ENCODE peak calls at places on chromosomes 2 and 18, in nine cellular contexts. One of them, this sample, is unnamed.

GRCh38 chr2:128661289-128661688 is 342.6 kb upstream of the HS6ST1 start:
- DNase-seq in adrenal gland: peak; percentile 2
- DNase-seq in HCT116: no peak
- DNase-seq in activated CD8-positive, alpha-beta T cell treated with anti-CD3 and anti-CD28 coated beads for 36 hours: no peak
- DNase-seq in heart right ventricle: no peak
- DNase-seq in mesothelial cell of epicardium: no peak
- DNase-seq in K562: no peak
- DNase-seq in OCI-LY7: no peak
- DNase-seq in neural crest cell: no peak
- DNase-seq in this sample: no peak

GRCh38 chr2:205590759-205591158 is 91.5 kb upstream of the NRP2 start:
- DNase-seq in adrenal gland: no peak
- DNase-seq in HCT116: no peak
- DNase-seq in activated CD8-positive, alpha-beta T cell treated with anti-CD3 and anti-CD28 coated beads for 36 hours: no peak
- DNase-seq in heart right ventricle: no peak
- DNase-seq in mesothelial cell of epicardium: no peak
- DNase-seq in K562: no peak
- DNase-seq in OCI-LY7: no peak
- DNase-seq in neural crest cell: no peak
- DNase-seq in this sample: no peak

GRCh38 chr2:128615571-128615970 is 296.9 kb upstream of the HS6ST1 start:
- DNase-seq in adrenal gland: no peak
- DNase-seq in HCT116: no peak
- DNase-seq in activated CD8-positive, alpha-beta T cell treated with anti-CD3 and anti-CD28 coated beads for 36 hours: no peak
- DNase-seq in heart right ventricle: no peak
- DNase-seq in mesothelial cell of epicardium: no peak
- DNase-seq in K562: no peak
- DNase-seq in OCI-LY7: no peak
- DNase-seq in neural crest cell: no peak
- DNase-seq in this sample: no peak

GRCh38 chr2:44623622-44624351 is 262.0 kb downstream of the CAMKMT start:
- DNase-seq in adrenal gland: no peak
- DNase-seq in HCT116: no peak
- DNase-seq in activated CD8-positive, alpha-beta T cell treated with anti-CD3 and anti-CD28 coated beads for 36 hours: no peak
- DNase-seq in heart right ventricle: no peak
- DNase-seq in mesothelial cell of epicardium: no peak
- DNase-seq in K562: no peak
- DNase-seq in OCI-LY7: no peak
- DNase-seq in neural crest cell: no peak
- DNase-seq in this sample: no peak

GRCh38 chr2:43143756-43144155 is 82.7 kb downstream of the ZFP36L2 start:
- DNase-seq in adrenal gland: no peak
- DNase-seq in HCT116: no peak
- DNase-seq in activated CD8-positive, alpha-beta T cell treated with anti-CD3 and anti-CD28 coated beads for 36 hours: no peak
- DNase-seq in heart right ventricle: no peak
- DNase-seq in mesothelial cell of epicardium: no peak
- DNase-seq in K562: no peak
- DNase-seq in OCI-LY7: no peak
- DNase-seq in neural crest cell: no peak
- DNase-seq in this sample: no peak

GRCh38 chr2:126889501-126890135 is 9.1 kb upstream of the TEX51 start:
- DNase-seq in adrenal gland: no peak
- DNase-seq in HCT116: no peak
- DNase-seq in activated CD8-positive, alpha-beta T cell treated with anti-CD3 and anti-CD28 coated beads for 36 hours: no peak
- DNase-seq in heart right ventricle: no peak
- DNase-seq in mesothelial cell of epicardium: no peak
- DNase-seq in K562: no peak
- DNase-seq in OCI-LY7: no peak
- DNase-seq in neural crest cell: no peak
- DNase-seq in this sample: no peak

GRCh38 chr2:217370391-217370790 is 510.5 kb upstream of the TNP1 start:
- DNase-seq in adrenal gland: no peak
- DNase-seq in HCT116: peak; percentile 4
- DNase-seq in activated CD8-positive, alpha-beta T cell treated with anti-CD3 and anti-CD28 coated beads for 36 hours: peak; percentile 36
- DNase-seq in heart right ventricle: no peak
- DNase-seq in mesothelial cell of epicardium: no peak
- DNase-seq in K562: no peak
- DNase-seq in OCI-LY7: no peak
- DNase-seq in neural crest cell: no peak
- DNase-seq in this sample: no peak

GRCh38 chr2:128217671-128218070 is 101.0 kb downstream of the HS6ST1 start:
- DNase-seq in adrenal gland: no peak
- DNase-seq in HCT116: no peak
- DNase-seq in activated CD8-positive, alpha-beta T cell treated with anti-CD3 and anti-CD28 coated beads for 36 hours: no peak
- DNase-seq in heart right ventricle: no peak
- DNase-seq in mesothelial cell of epicardium: no peak
- DNase-seq in K562: no peak
- DNase-seq in OCI-LY7: no peak
- DNase-seq in neural crest cell: no peak
- DNase-seq in this sample: no peak

GRCh38 chr18:57576316-57576715 is 10.2 kb downstream of the FECH start:
- DNase-seq in adrenal gland: no peak
- DNase-seq in HCT116: no peak
- DNase-seq in activated CD8-positive, alpha-beta T cell treated with anti-CD3 and anti-CD28 coated beads for 36 hours: no peak
- DNase-seq in heart right ventricle: no peak
- DNase-seq in mesothelial cell of epicardium: no peak
- DNase-seq in K562: no peak
- DNase-seq in OCI-LY7: no peak
- DNase-seq in neural crest cell: no peak
- DNase-seq in this sample: no peak

DNA sequence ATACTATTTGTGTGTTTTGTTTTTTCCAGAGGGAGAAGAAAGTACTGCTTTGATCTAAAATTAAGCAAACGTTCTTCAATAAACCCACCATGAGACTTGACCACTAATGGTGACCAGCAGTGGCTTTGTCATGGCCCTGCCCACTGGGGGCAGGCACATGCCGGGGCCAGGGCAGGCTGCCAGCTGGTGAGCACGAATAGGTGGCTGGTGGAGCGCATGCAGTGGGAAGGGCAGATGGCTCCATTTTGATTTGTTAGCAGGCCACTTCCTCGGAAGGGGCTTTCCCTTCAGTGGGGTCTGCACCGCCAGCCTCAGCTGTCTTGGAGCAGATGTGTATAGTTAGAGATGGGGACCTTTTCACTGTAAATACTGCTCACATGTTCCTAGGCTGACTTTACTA is 277.1 kb downstream of the SOX11 start:
- DNase-seq in adrenal gland: no peak
- DNase-seq in HCT116: no peak
- DNase-seq in activated CD8-positive, alpha-beta T cell treated with anti-CD3 and anti-CD28 coated beads for 36 hours: no peak
- DNase-seq in heart right ventricle: no peak
- DNase-seq in mesothelial cell of epicardium: no peak
- DNase-seq in K562: no peak
- DNase-seq in OCI-LY7: no peak
- DNase-seq in neural crest cell: no peak
- DNase-seq in this sample: no peak
- TF ChIP-seq CTCF in adrenal gland: no peak
- TF ChIP-seq CTCF in HCT116: no peak
- TF ChIP-seq CTCF in activated CD8-positive, alpha-beta T cell treated with anti-CD3 and anti-CD28 coated beads for 36 hours: no peak
- TF ChIP-seq CTCF in heart right ventricle: no peak
- TF ChIP-seq CTCF in mesothelial cell of epicardium: no peak
- TF ChIP-seq CTCF in K562: no peak
- TF ChIP-seq CTCF in OCI-LY7: no peak
- TF ChIP-seq CTCF in neural crest cell: no peak
- TF ChIP-seq CTCF in this sample: no peak

GRCh38 chr18:59140287-59140885 is 702 bp downstream of the SEC11C start:
- DNase-seq in adrenal gland: peak; percentile 31
- DNase-seq in HCT116: no peak
- DNase-seq in activated CD8-positive, alpha-beta T cell treated with anti-CD3 and anti-CD28 coated beads for 36 hours: no peak
- DNase-seq in heart right ventricle: peak; percentile 7
- DNase-seq in mesothelial cell of epicardium: peak; percentile 55
- DNase-seq in K562: peak; percentile 26
- DNase-seq in OCI-LY7: no peak
- DNase-seq in neural crest cell: peak; percentile 4
- DNase-seq in this sample: no peak
- TF ChIP-seq CTCF in adrenal gland: no peak
- TF ChIP-seq CTCF in HCT116: no peak
- TF ChIP-seq CTCF in activated CD8-positive, alpha-beta T cell treated with anti-CD3 and anti-CD28 coated beads for 36 hours: no peak
- TF ChIP-seq CTCF in heart right ventricle: no peak
- TF ChIP-seq CTCF in mesothelial cell of epicardium: no peak
- TF ChIP-seq CTCF in K562: no peak
- TF ChIP-seq CTCF in OCI-LY7: no peak
- TF ChIP-seq CTCF in neural crest cell: no peak
- TF ChIP-seq CTCF in this sample: no peak

GRCh38 chr2:231361701-231362588 is 33.6 kb upstream of the B3GNT7 start:
- DNase-seq in adrenal gland: no peak
- DNase-seq in HCT116: no peak
- DNase-seq in activated CD8-positive, alpha-beta T cell treated with anti-CD3 and anti-CD28 coated beads for 36 hours: peak; percentile 39
- DNase-seq in heart right ventricle: no peak
- DNase-seq in mesothelial cell of epicardium: no peak
- DNase-seq in K562: peak; percentile 41
- DNase-seq in OCI-LY7: peak; percentile 76
- DNase-seq in neural crest cell: no peak
- DNase-seq in this sample: no peak
- TF ChIP-seq CTCF in adrenal gland: no peak
- TF ChIP-seq CTCF in HCT116: no peak
- TF ChIP-seq CTCF in activated CD8-positive, alpha-beta T cell treated with anti-CD3 and anti-CD28 coated beads for 36 hours: no peak
- TF ChIP-seq CTCF in heart right ventricle: no peak
- TF ChIP-seq CTCF in mesothelial cell of epicardium: no peak
- TF ChIP-seq CTCF in K562: peak; percentile 16
- TF ChIP-seq CTCF in OCI-LY7: peak; percentile 61
- TF ChIP-seq CTCF in neural crest cell: no peak
- TF ChIP-seq CTCF in this sample: no peak

GRCh38 chr2:186459009-186459408 is 27.1 kb upstream of the ZC3H15 start:
- DNase-seq in adrenal gland: no peak
- DNase-seq in HCT116: peak; percentile 15
- DNase-seq in activated CD8-positive, alpha-beta T cell treated with anti-CD3 and anti-CD28 coated beads for 36 hours: no peak
- DNase-seq in heart right ventricle: no peak
- DNase-seq in mesothelial cell of epicardium: no peak
- DNase-seq in K562: no peak
- DNase-seq in OCI-LY7: peak; percentile 29
- DNase-seq in neural crest cell: no peak
- DNase-seq in this sample: no peak
- TF ChIP-seq CTCF in adrenal gland: no peak
- TF ChIP-seq CTCF in HCT116: peak; percentile 12
- TF ChIP-seq CTCF in activated CD8-positive, alpha-beta T cell treated with anti-CD3 and anti-CD28 coated beads for 36 hours: no peak
- TF ChIP-seq CTCF in heart right ventricle: peak; percentile 44
- TF ChIP-seq CTCF in mesothelial cell of epicardium: no peak
- TF ChIP-seq CTCF in K562: peak; percentile 55
- TF ChIP-seq CTCF in OCI-LY7: peak; percentile 67
- TF ChIP-seq CTCF in neural crest cell: peak; percentile 61
- TF ChIP-seq CTCF in this sample: peak; percentile 22